ENCODE peak calls at places on chromosomes 5 and 9, in five cellular contexts. L, S, B, U and F are unnamed samples.

GRCh38 chr9:94779101-94779500 is 52.6 kb downstream of the AOPEP start:
- DNase-seq in L (no peak), S (no peak), B (no peak), U (no peak), F (no peak)

GRCh38 chr9:96379461-96379860 is 4.0 kb downstream of the SLC35D2 start:
- DNase-seq in L (no peak), S (no peak), B (peak), U (peak), F (peak)

GRCh38 chr9:7081065-7081600 is 323.4 kb downstream of the KDM4C start:
- DNase-seq in L (no peak), S (no peak), B (no peak), U (no peak), F (peak)

GRCh38 chr5:17735771-17736170 is 101.5 kb downstream of the TAF11L14 start:
- DNase-seq in L (no peak), S (no peak), B (no peak), U (no peak), F (no peak)

GRCh38 chr5:136020383-136021015 is 8.3 kb upstream of the TGFBI start:
- DNase-seq in L (peak), S (no peak), B (peak), U (peak), F (no peak)

GRCh38 chr9:76873821-76874220 is 32.1 kb downstream of the PRUNE2 start:
- DNase-seq in L (no peak), S (no peak), B (no peak), U (no peak), F (no peak)

GRCh38 chr5:97425511-97425910 is 242.5 kb upstream of the RIOK2 start:
- DNase-seq in L (no peak), S (no peak), B (peak), U (no peak), F (peak)

GRCh38 chr5:111855356-111855755 is 98.4 kb upstream of the NREP start:
- DNase-seq in L (no peak), S (no peak), B (peak), U (no peak), F (no peak)

GRCh38 chr9:16459421-16460148 is 410.9 kb downstream of the BNC2 start:
- DNase-seq in L (no peak), S (no peak), B (peak), U (no peak), F (no peak)

GRCh38 chr9:114829686-114830085 is 23.8 kb upstream of the TNFSF15 start:
- DNase-seq in L (no peak), S (no peak), B (peak), U (no peak), F (no peak)

GRCh38 chr5:179762781-179763176 is 30.2 kb downstream of the MAML1 start:
- DNase-seq in L (no peak), S (no peak), B (peak), U (peak), F (no peak)

GRCh38 chr5:77167695-77168111 is 42.8 kb upstream of the PDE8B start:
- DNase-seq in L (peak), S (no peak), B (peak), U (peak), F (no peak)

GRCh38 chr5:51391175-51391574 is 7.9 kb downstream of the ISL1 start:
- DNase-seq in L (no peak), S (no peak), B (no peak), U (no peak), F (no peak)

GRCh38 chr9:40927851-40928802 is 200.4 kb downstream of the FOXD4L6 start:
- DNase-seq in L (no peak), S (no peak), B (no peak), U (no peak), F (no peak)

GRCh38 chr9:134377976-134378375 is 51.7 kb downstream of the RXRA start:
- DNase-seq in L (no peak), S (no peak), B (no peak), U (no peak), F (no peak)

GRCh38 chr5:112036206-112036605 is 279.2 kb upstream of the NREP start:
- DNase-seq in L (no peak), S (no peak), B (peak), U (no peak), F (no peak)

GRCh38 chr5:179293276-179293675 is 52.0 kb downstream of the ADAMTS2 start:
- DNase-seq in L (no peak), S (no peak), B (peak), U (no peak), F (no peak)